ENCODE peak calls at places on chromosomes 16 and 17, in ten cellular contexts. One of them, this sample, is unnamed.

GRCh38 chr17:54544239-54544638 is 356.4 kb upstream of the TOM1L1 start:
- DNase-seq in epithelial cell of esophagus: no peak
- DNase-seq in EL: no peak
- DNase-seq in stimulated activated CD8-positive, alpha-beta memory T cell treated with anti-CD3 and anti-CD28 coated beads, Interleukin-7, amount 100 ng/mL, for 1 hour: no peak
- DNase-seq in uterus: no peak
- DNase-seq in ovary: no peak
- DNase-seq in mesothelial cell of epicardium: no peak
- DNase-seq in RWPE1: no peak
- DNase-seq in stimulated activated CD4-positive, alpha-beta T cell treated with anti-CD3 and anti-CD28 coated beads, Interleukin-1b, Interleukin-23, amount 100 ng/mL, for 4 hours: no peak
- DNase-seq in Daoy: no peak
- DNase-seq in this sample: no peak

GRCh38 chr17:70564006-70564620 is 394.8 kb downstream of the KCNJ2 start:
- DNase-seq in epithelial cell of esophagus: peak; percentile 2
- DNase-seq in EL: no peak
- DNase-seq in stimulated activated CD8-positive, alpha-beta memory T cell treated with anti-CD3 and anti-CD28 coated beads, Interleukin-7, amount 100 ng/mL, for 1 hour: no peak
- DNase-seq in uterus: no peak
- DNase-seq in ovary: no peak
- DNase-seq in mesothelial cell of epicardium: no peak
- DNase-seq in RWPE1: no peak
- DNase-seq in stimulated activated CD4-positive, alpha-beta T cell treated with anti-CD3 and anti-CD28 coated beads, Interleukin-1b, Interleukin-23, amount 100 ng/mL, for 4 hours: no peak
- DNase-seq in Daoy: no peak
- DNase-seq in this sample: no peak

GRCh38 chr17:48100591-48101011 is 677 bp downstream of the CBX1 start:
- DNase-seq in epithelial cell of esophagus: peak; percentile 72
- DNase-seq in EL: peak; percentile 82
- DNase-seq in stimulated activated CD8-positive, alpha-beta memory T cell treated with anti-CD3 and anti-CD28 coated beads, Interleukin-7, amount 100 ng/mL, for 1 hour: no peak
- DNase-seq in uterus: peak; percentile 63
- DNase-seq in ovary: no peak
- DNase-seq in mesothelial cell of epicardium: peak; percentile 79
- DNase-seq in RWPE1: peak; percentile 67
- DNase-seq in stimulated activated CD4-positive, alpha-beta T cell treated with anti-CD3 and anti-CD28 coated beads, Interleukin-1b, Interleukin-23, amount 100 ng/mL, for 4 hours: no peak
- DNase-seq in Daoy: peak; percentile 56
- DNase-seq in this sample: peak; percentile 66

GRCh38 chr17:71085238-71086033 is 916.1 kb downstream of the KCNJ2 start:
- DNase-seq in epithelial cell of esophagus: peak; percentile 29
- DNase-seq in EL: peak; percentile 4
- DNase-seq in stimulated activated CD8-positive, alpha-beta memory T cell treated with anti-CD3 and anti-CD28 coated beads, Interleukin-7, amount 100 ng/mL, for 1 hour: no peak
- DNase-seq in uterus: no peak
- DNase-seq in ovary: no peak
- DNase-seq in mesothelial cell of epicardium: no peak
- DNase-seq in RWPE1: peak; percentile 31
- DNase-seq in stimulated activated CD4-positive, alpha-beta T cell treated with anti-CD3 and anti-CD28 coated beads, Interleukin-1b, Interleukin-23, amount 100 ng/mL, for 4 hours: no peak
- DNase-seq in Daoy: peak; percentile 34
- DNase-seq in this sample: peak; percentile 23

GRCh38 chr17:81349397-81350319 is 45.6 kb upstream of the BAHCC1 start:
- DNase-seq in epithelial cell of esophagus: peak; percentile 77
- DNase-seq in EL: peak; percentile 41
- DNase-seq in stimulated activated CD8-positive, alpha-beta memory T cell treated with anti-CD3 and anti-CD28 coated beads, Interleukin-7, amount 100 ng/mL, for 1 hour: no peak
- DNase-seq in uterus: no peak
- DNase-seq in ovary: no peak
- DNase-seq in mesothelial cell of epicardium: no peak
- DNase-seq in RWPE1: peak; percentile 77
- DNase-seq in stimulated activated CD4-positive, alpha-beta T cell treated with anti-CD3 and anti-CD28 coated beads, Interleukin-1b, Interleukin-23, amount 100 ng/mL, for 4 hours: no peak
- DNase-seq in Daoy: peak; percentile 77
- DNase-seq in this sample: no peak

GRCh38 chr17:62805234-62805633 is 2.9 kb downstream of the MARCHF10 start:
- DNase-seq in epithelial cell of esophagus: no peak
- DNase-seq in EL: peak; percentile 24
- DNase-seq in stimulated activated CD8-positive, alpha-beta memory T cell treated with anti-CD3 and anti-CD28 coated beads, Interleukin-7, amount 100 ng/mL, for 1 hour: no peak
- DNase-seq in uterus: no peak
- DNase-seq in ovary: no peak
- DNase-seq in mesothelial cell of epicardium: no peak
- DNase-seq in RWPE1: no peak
- DNase-seq in stimulated activated CD4-positive, alpha-beta T cell treated with anti-CD3 and anti-CD28 coated beads, Interleukin-1b, Interleukin-23, amount 100 ng/mL, for 4 hours: no peak
- DNase-seq in Daoy: peak; percentile 18
- DNase-seq in this sample: no peak

GRCh38 chr16:77531741-77532140 is 96.9 kb upstream of the ADAMTS18 start:
- DNase-seq in epithelial cell of esophagus: peak; percentile 10
- DNase-seq in EL: peak; percentile 30
- DNase-seq in stimulated activated CD8-positive, alpha-beta memory T cell treated with anti-CD3 and anti-CD28 coated beads, Interleukin-7, amount 100 ng/mL, for 1 hour: no peak
- DNase-seq in uterus: no peak
- DNase-seq in ovary: no peak
- DNase-seq in mesothelial cell of epicardium: no peak
- DNase-seq in RWPE1: no peak
- DNase-seq in stimulated activated CD4-positive, alpha-beta T cell treated with anti-CD3 and anti-CD28 coated beads, Interleukin-1b, Interleukin-23, amount 100 ng/mL, for 4 hours: no peak
- DNase-seq in Daoy: peak; percentile 66
- DNase-seq in this sample: peak; percentile 37

GRCh38 chr17:81867123-81867951 is 3.8 kb downstream of the ARHGDIA start:
- DNase-seq in epithelial cell of esophagus: peak; percentile 62
- DNase-seq in EL: peak; percentile 69
- DNase-seq in stimulated activated CD8-positive, alpha-beta memory T cell treated with anti-CD3 and anti-CD28 coated beads, Interleukin-7, amount 100 ng/mL, for 1 hour: no peak
- DNase-seq in uterus: no peak
- DNase-seq in ovary: peak; percentile 55
- DNase-seq in mesothelial cell of epicardium: no peak
- DNase-seq in RWPE1: no peak
- DNase-seq in stimulated activated CD4-positive, alpha-beta T cell treated with anti-CD3 and anti-CD28 coated beads, Interleukin-1b, Interleukin-23, amount 100 ng/mL, for 4 hours: no peak
- DNase-seq in Daoy: peak; percentile 67
- DNase-seq in this sample: no peak

GRCh38 chr17:42917236-42917603 is 16.6 kb downstream of the G6PC1 start:
- DNase-seq in epithelial cell of esophagus: peak; percentile 67
- DNase-seq in EL: no peak
- DNase-seq in stimulated activated CD8-positive, alpha-beta memory T cell treated with anti-CD3 and anti-CD28 coated beads, Interleukin-7, amount 100 ng/mL, for 1 hour: no peak
- DNase-seq in uterus: no peak
- DNase-seq in ovary: no peak
- DNase-seq in mesothelial cell of epicardium: no peak
- DNase-seq in RWPE1: no peak
- DNase-seq in stimulated activated CD4-positive, alpha-beta T cell treated with anti-CD3 and anti-CD28 coated beads, Interleukin-1b, Interleukin-23, amount 100 ng/mL, for 4 hours: no peak
- DNase-seq in Daoy: no peak
- DNase-seq in this sample: no peak

GRCh38 chr16:56547120-56547948 is 17.5 kb upstream of the MT4 start:
- DNase-seq in epithelial cell of esophagus: peak; percentile 84
- DNase-seq in EL: peak; percentile 56
- DNase-seq in stimulated activated CD8-positive, alpha-beta memory T cell treated with anti-CD3 and anti-CD28 coated beads, Interleukin-7, amount 100 ng/mL, for 1 hour: no peak
- DNase-seq in uterus: no peak
- DNase-seq in ovary: no peak
- DNase-seq in mesothelial cell of epicardium: no peak
- DNase-seq in RWPE1: peak; percentile 70
- DNase-seq in stimulated activated CD4-positive, alpha-beta T cell treated with anti-CD3 and anti-CD28 coated beads, Interleukin-1b, Interleukin-23, amount 100 ng/mL, for 4 hours: no peak
- DNase-seq in Daoy: peak; percentile 19
- DNase-seq in this sample: peak; percentile 82

GRCh38 chr16:57194512-57194911 is 8.4 kb downstream of the RSPRY1 start:
- DNase-seq in epithelial cell of esophagus: peak; percentile 90
- DNase-seq in EL: peak; percentile 92
- DNase-seq in stimulated activated CD8-positive, alpha-beta memory T cell treated with anti-CD3 and anti-CD28 coated beads, Interleukin-7, amount 100 ng/mL, for 1 hour: no peak
- DNase-seq in uterus: no peak
- DNase-seq in ovary: no peak
- DNase-seq in mesothelial cell of epicardium: no peak
- DNase-seq in RWPE1: peak; percentile 88
- DNase-seq in stimulated activated CD4-positive, alpha-beta T cell treated with anti-CD3 and anti-CD28 coated beads, Interleukin-1b, Interleukin-23, amount 100 ng/mL, for 4 hours: no peak
- DNase-seq in Daoy: peak; percentile 82
- DNase-seq in this sample: peak; percentile 80

GRCh38 chr17:78822552-78822951 is 18.1 kb downstream of the USP36 start:
- DNase-seq in epithelial cell of esophagus: peak; percentile 20
- DNase-seq in EL: peak; percentile 100
- DNase-seq in stimulated activated CD8-positive, alpha-beta memory T cell treated with anti-CD3 and anti-CD28 coated beads, Interleukin-7, amount 100 ng/mL, for 1 hour: no peak
- DNase-seq in uterus: peak; percentile 61
- DNase-seq in ovary: no peak
- DNase-seq in mesothelial cell of epicardium: no peak
- DNase-seq in RWPE1: peak; percentile 83
- DNase-seq in stimulated activated CD4-positive, alpha-beta T cell treated with anti-CD3 and anti-CD28 coated beads, Interleukin-1b, Interleukin-23, amount 100 ng/mL, for 4 hours: no peak
- DNase-seq in Daoy: peak; percentile 97
- DNase-seq in this sample: no peak

GRCh38 chr16:6605490-6605889 is 727.2 kb upstream of the RBFOX1 start:
- DNase-seq in epithelial cell of esophagus: no peak
- DNase-seq in EL: no peak
- DNase-seq in stimulated activated CD8-positive, alpha-beta memory T cell treated with anti-CD3 and anti-CD28 coated beads, Interleukin-7, amount 100 ng/mL, for 1 hour: no peak
- DNase-seq in uterus: no peak
- DNase-seq in ovary: no peak
- DNase-seq in mesothelial cell of epicardium: no peak
- DNase-seq in RWPE1: no peak
- DNase-seq in stimulated activated CD4-positive, alpha-beta T cell treated with anti-CD3 and anti-CD28 coated beads, Interleukin-1b, Interleukin-23, amount 100 ng/mL, for 4 hours: no peak
- DNase-seq in Daoy: no peak
- DNase-seq in this sample: no peak

GRCh38 chr16:22092143-22092933 is at the start of gene VWA3A:
- DNase-seq in epithelial cell of esophagus: peak; percentile 10
- DNase-seq in EL: peak; percentile 51
- DNase-seq in stimulated activated CD8-positive, alpha-beta memory T cell treated with anti-CD3 and anti-CD28 coated beads, Interleukin-7, amount 100 ng/mL, for 1 hour: no peak
- DNase-seq in uterus: no peak
- DNase-seq in ovary: no peak
- DNase-seq in mesothelial cell of epicardium: peak; percentile 59
- DNase-seq in RWPE1: no peak
- DNase-seq in stimulated activated CD4-positive, alpha-beta T cell treated with anti-CD3 and anti-CD28 coated beads, Interleukin-1b, Interleukin-23, amount 100 ng/mL, for 4 hours: no peak
- DNase-seq in Daoy: peak; percentile 11
- DNase-seq in this sample: no peak